ENCODE peak calls at places on chromosomes 11 and 22, in nine cellular contexts. B is heart left ventricle, L is T-helper 1 cell, O is right atrium auricular region, G is left cardiac atrium, Q is cardiac muscle cell, D is glomerular endothelial cell, T is fibroblast of gingiva, Y is GM13977. M is an unnamed sample.

GRCh38 chr22:31477329-31477728 is 12.3 kb downstream of the EIF4ENIF1 start:
- DNase-seq in B (no peak), T (no peak), O (no peak), Y (peak), Q (no peak), L (no peak), G (no peak), D (no peak), M (no peak)

GRCh38 chr11:10298342-10298741 is 4.3 kb upstream of the SBF2 start:
- DNase-seq in O (no peak), G (no peak), T (peak), B (no peak), D (no peak), Q (peak), Y (peak), L (peak), M (peak)

GRCh38 chr11:45444796-45445195 is 158.7 kb upstream of the SYT13 start:
- DNase-seq in G (no peak), L (no peak), T (no peak), Q (no peak), D (no peak), Y (no peak), O (no peak), B (no peak), M (no peak)

GRCh38 chr22:46117206-46118199 is 32.8 kb upstream of the PPARA start:
- DNase-seq in D (no peak), O (no peak), Q (no peak), G (no peak), B (no peak), L (no peak), T (peak), Y (no peak), M (no peak)

GRCh38 chr22:38783095-38783710 is 10.7 kb downstream of the DNAL4 start:
- DNase-seq in T (no peak), Q (no peak), B (no peak), Y (no peak), D (no peak), O (no peak), L (no peak), G (no peak), M (no peak)

GRCh38 chr11:96075532-96075959 is 151.6 kb upstream of the MTMR2 start:
- DNase-seq in Y (peak), G (no peak), B (no peak), O (no peak), T (no peak), D (no peak), L (no peak), Q (no peak), M (no peak)

GRCh38 chr11:32931605-32932004 is 39.0 kb downstream of the QSER1 start:
- DNase-seq in Q (peak), T (no peak), L (no peak), Y (no peak), B (no peak), D (no peak), O (no peak), G (no peak), M (no peak)

GRCh38 chr11:32500001-32500400 is 64.7 kb upstream of the WT1 start:
- DNase-seq in O (no peak), Q (no peak), L (no peak), Y (no peak), D (no peak), T (no peak), G (no peak), B (no peak), M (no peak)

GRCh38 chr11:115363921-115364320 is 140.3 kb downstream of the CADM1 start:
- DNase-seq in Q (no peak), G (no peak), D (no peak), O (no peak), L (no peak), Y (no peak), B (no peak), T (no peak), M (no peak)

GRCh38 chr11:115996125-115996807 is 492.1 kb upstream of the CADM1 start:
- DNase-seq in L (no peak), O (no peak), G (no peak), Q (no peak), B (no peak), D (no peak), T (no peak), Y (peak), M (no peak)

GRCh38 chr22:23216331-23217170 is 36.2 kb downstream of the BCR start:
- DNase-seq in Q (no peak), G (no peak), O (no peak), L (peak), T (no peak), Y (no peak), B (no peak), D (no peak), M (peak)

M was measured in stimulated activated naive CD4-positive, alpha-beta T cell treated with Interleukin-2 at 50 U/mL for 16 hours.